ENCODE peak calls at places on chromosomes 16 and 17, in ten cellular contexts. Z is type B pancreatic cell, B is GM23338, Q is progenitor cell of endocrine pancreas, J is gastrocnemius medialis, U is AG09319, N is mesothelial cell of epicardium, H is omental fat pad, X is A549, W is body of pancreas. A is an unnamed sample.

GRCh38 chr16:3459401-3460090 is 16.1 kb downstream of the NAA60 start:
- DNase-seq in Z (no peak), B (peak), Q (no peak), J (no peak), U (no peak), N (no peak), H (no peak), X (no peak), W (no peak), A (no peak)

GRCh38 chr16:3458852-3459361 is 15.4 kb downstream of the NAA60 start:
- DNase-seq in Z (no peak), B (no peak), Q (no peak), J (no peak), U (no peak), N (no peak), H (no peak), X (peak), W (peak), A (no peak)

GRCh38 chr16:2592786-2593185 is 55.0 kb downstream of the PDPK1 start:
- DNase-seq in Z (no peak), B (no peak), Q (no peak), J (peak), U (no peak), N (no peak), H (no peak), X (no peak), W (peak), A (no peak)

GRCh38 chr17:73286863-73287296 is 24.9 kb downstream of the CDC42EP4 start:
- DNase-seq in Z (no peak), B (no peak), Q (no peak), J (no peak), U (no peak), N (no peak), H (no peak), X (no peak), W (no peak), A (no peak)

GRCh38 chr16:88570691-88571092 is 489 bp downstream of the ZC3H18 start:
- DNase-seq in Z (no peak), B (peak), Q (no peak), J (no peak), U (no peak), N (no peak), H (no peak), X (no peak), W (no peak), A (no peak)

GRCh38 chr16:58306327-58306726 is 11.5 kb upstream of the PRSS54 start:
- DNase-seq in Z (no peak), B (peak), Q (no peak), J (no peak), U (peak), N (no peak), H (no peak), X (peak), W (no peak), A (no peak)

GRCh38 chr17:39809221-39809620 is 54.9 kb downstream of the IKZF3 start:
- DNase-seq in Z (no peak), B (no peak), Q (no peak), J (no peak), U (no peak), N (no peak), H (no peak), X (no peak), W (no peak), A (no peak)

GRCh38 chr16:56748826-56749225 is 18.9 kb downstream of the NUP93 start:
- DNase-seq in Z (no peak), B (no peak), Q (no peak), J (no peak), U (no peak), N (no peak), H (no peak), X (no peak), W (no peak), A (no peak)

GRCh38 chr17:27960183-27960589 is 67.0 kb upstream of the LYRM9 start:
- DNase-seq in Z (no peak), B (no peak), Q (no peak), J (no peak), U (no peak), N (no peak), H (no peak), X (no peak), W (no peak), A (no peak)

GRCh38 chr16:3575491-3575890 is 1.7 kb downstream of the NLRC3 start:
- DNase-seq in Z (no peak), B (no peak), Q (no peak), J (no peak), U (no peak), N (no peak), H (no peak), X (no peak), W (no peak), A (no peak)

GRCh38 chr17:50352693-50353599 is 7.0 kb downstream of the XYLT2 start:
- DNase-seq in Z (no peak), B (no peak), Q (no peak), J (no peak), U (no peak), N (no peak), H (no peak), X (no peak), W (no peak), A (no peak)

GRCh38 chr17:12545877-12546513 is 119.7 kb upstream of the MYOCD start:
- DNase-seq in Z (no peak), B (peak), Q (no peak), J (no peak), U (no peak), N (no peak), H (no peak), X (peak), W (peak), A (no peak)

GRCh38 chr17:48642059-48642842 is 16.1 kb upstream of the HOXB9 start:
- DNase-seq in Z (no peak), B (peak), Q (no peak), J (no peak), U (no peak), N (no peak), H (no peak), X (peak), W (no peak), A (no peak)

GRCh38 chr17:2107506-2107905 is 52.6 kb downstream of the HIC1 start:
- DNase-seq in Z (no peak), B (no peak), Q (no peak), J (no peak), U (no peak), N (no peak), H (no peak), X (no peak), W (no peak), A (no peak)

GRCh38 chr17:58231644-58232043 is 6.7 kb upstream of the LPO start:
- DNase-seq in Z (no peak), B (no peak), Q (no peak), J (no peak), U (no peak), N (no peak), H (no peak), X (no peak), W (no peak), A (no peak)

GRCh38 chr17:44977740-44978584 is 9.9 kb upstream of the C1QL1 start:
- DNase-seq in Z (no peak), B (no peak), Q (no peak), J (no peak), U (no peak), N (no peak), H (no peak), X (no peak), W (no peak), A (no peak)

GRCh38 chr17:49438885-49439284 is 24.2 kb upstream of the PHB1 start:
- DNase-seq in Z (no peak), B (peak), Q (no peak), J (no peak), U (no peak), N (no peak), H (no peak), X (no peak), W (no peak), A (no peak)

GRCh38 chr16:31458835-31459721 is at the start of gene ARMC5:
- DNase-seq in Z (peak), B (peak), Q (peak), J (peak), U (peak), N (peak), H (peak), X (peak), W (peak), A (peak)

GRCh38 chr16:90020838-90021382 is 1.7 kb upstream of the DBNDD1 start:
- DNase-seq in Z (no peak), B (no peak), Q (no peak), J (no peak), U (no peak), N (no peak), H (no peak), X (no peak), W (no peak), A (no peak)

GRCh38 chr16:969508-970378 is 1.0 kb downstream of the LMF1 start:
- DNase-seq in Z (peak), B (peak), Q (no peak), J (no peak), U (no peak), N (no peak), H (no peak), X (no peak), W (peak), A (no peak)

GRCh38 chr17:51435171-51435552 is 174.8 kb downstream of the UTP18 start:
- DNase-seq in Z (no peak), B (no peak), Q (no peak), J (no peak), U (no peak), N (no peak), H (no peak), X (no peak), W (no peak), A (no peak)

GRCh38 chr16:30934827-30935557 is 11.6 kb downstream of the FBXL19 start:
- DNase-seq in Z (no peak), B (peak), Q (no peak), J (no peak), U (no peak), N (no peak), H (no peak), X (peak), W (peak), A (no peak)

GRCh38 chr17:38705803-38706624 is 941 bp downstream of the MLLT6 start:
- DNase-seq in Z (no peak), B (peak), Q (peak), J (no peak), U (no peak), N (no peak), H (no peak), X (peak), W (peak), A (no peak)

GRCh38 chr17:41575336-41575735 is 3.5 kb upstream of the KRT9 start:
- DNase-seq in Z (no peak), B (no peak), Q (no peak), J (no peak), U (no peak), N (no peak), H (no peak), X (no peak), W (no peak), A (no peak)

GRCh38 chr16:14070877-14071575 is at the start of gene MRTFB:
- DNase-seq in Z (peak), B (peak), Q (peak), J (peak), U (no peak), N (peak), H (peak), X (peak), W (peak), A (peak)

GRCh38 chr17:39979021-39979660 is 1.5 kb upstream of the PSMD3 start:
- DNase-seq in Z (no peak), B (no peak), Q (no peak), J (no peak), U (peak), N (no peak), H (no peak), X (peak), W (no peak), A (no peak)

GRCh38 chr17:9971991-9972390 is 66.9 kb upstream of the RCVRN start:
- DNase-seq in Z (no peak), B (no peak), Q (no peak), J (no peak), U (peak), N (no peak), H (no peak), X (peak), W (peak), A (no peak)

GRCh38 chr16:56617212-56618085 is 8.1 kb upstream of the MT1E start:
- DNase-seq in Z (no peak), B (peak), Q (peak), J (peak), U (no peak), N (no peak), H (no peak), X (no peak), W (peak), A (no peak)

GRCh38 chr17:73815474-73815873 is 171.2 kb upstream of the SDK2 start:
- DNase-seq in Z (no peak), B (peak), Q (no peak), J (no peak), U (no peak), N (no peak), H (no peak), X (no peak), W (no peak), A (no peak)

GRCh38 chr16:30491744-30492308 is 19.3 kb downstream of the ITGAL start:
- DNase-seq in Z (no peak), B (no peak), Q (no peak), J (no peak), U (peak), N (no peak), H (no peak), X (peak), W (peak), A (no peak)

GRCh38 chr17:21291862-21292261 is 7.4 kb downstream of the MAP2K3 start:
- DNase-seq in Z (no peak), B (no peak), Q (no peak), J (no peak), U (no peak), N (no peak), H (no peak), X (no peak), W (no peak), A (no peak)

GRCh38 chr16:88687676-88688012 is 1.3 kb upstream of the SNAI3 start:
- DNase-seq in Z (no peak), B (no peak), Q (no peak), J (no peak), U (no peak), N (no peak), H (no peak), X (no peak), W (no peak), A (no peak)

GRCh38 chr16:982152-983043 is 828 bp downstream of the SOX8 start:
- DNase-seq in Z (no peak), B (peak), Q (no peak), J (no peak), U (no peak), N (no peak), H (no peak), X (peak), W (no peak), A (no peak)

GRCh38 chr17:79833110-79833450 is 6.2 kb downstream of the CBX4 start:
- DNase-seq in Z (no peak), B (no peak), Q (no peak), J (no peak), U (no peak), N (no peak), H (no peak), X (no peak), W (no peak), A (no peak)

GRCh38 chr17:4895676-4896331 is 3.5 kb upstream of the C17orf107 start:
- DNase-seq in Z (no peak), B (peak), Q (no peak), J (no peak), U (no peak), N (no peak), H (no peak), X (no peak), W (no peak), A (no peak)

GRCh38 chr17:4897198-4897657 is 2.1 kb upstream of the C17orf107 start:
- DNase-seq in Z (no peak), B (no peak), Q (no peak), J (no peak), U (no peak), N (no peak), H (no peak), X (no peak), W (no peak), A (no peak)

GRCh38 chr17:4897785-4898184 is 1.6 kb upstream of the C17orf107 start:
- DNase-seq in Z (no peak), B (no peak), Q (no peak), J (no peak), U (no peak), N (no peak), H (no peak), X (no peak), W (no peak), A (no peak)

GRCh38 chr17:4895121-4895520 is 4.2 kb upstream of the C17orf107 start:
- DNase-seq in Z (no peak), B (no peak), Q (no peak), J (no peak), U (no peak), N (no peak), H (no peak), X (no peak), W (no peak), A (no peak)

DNA sequence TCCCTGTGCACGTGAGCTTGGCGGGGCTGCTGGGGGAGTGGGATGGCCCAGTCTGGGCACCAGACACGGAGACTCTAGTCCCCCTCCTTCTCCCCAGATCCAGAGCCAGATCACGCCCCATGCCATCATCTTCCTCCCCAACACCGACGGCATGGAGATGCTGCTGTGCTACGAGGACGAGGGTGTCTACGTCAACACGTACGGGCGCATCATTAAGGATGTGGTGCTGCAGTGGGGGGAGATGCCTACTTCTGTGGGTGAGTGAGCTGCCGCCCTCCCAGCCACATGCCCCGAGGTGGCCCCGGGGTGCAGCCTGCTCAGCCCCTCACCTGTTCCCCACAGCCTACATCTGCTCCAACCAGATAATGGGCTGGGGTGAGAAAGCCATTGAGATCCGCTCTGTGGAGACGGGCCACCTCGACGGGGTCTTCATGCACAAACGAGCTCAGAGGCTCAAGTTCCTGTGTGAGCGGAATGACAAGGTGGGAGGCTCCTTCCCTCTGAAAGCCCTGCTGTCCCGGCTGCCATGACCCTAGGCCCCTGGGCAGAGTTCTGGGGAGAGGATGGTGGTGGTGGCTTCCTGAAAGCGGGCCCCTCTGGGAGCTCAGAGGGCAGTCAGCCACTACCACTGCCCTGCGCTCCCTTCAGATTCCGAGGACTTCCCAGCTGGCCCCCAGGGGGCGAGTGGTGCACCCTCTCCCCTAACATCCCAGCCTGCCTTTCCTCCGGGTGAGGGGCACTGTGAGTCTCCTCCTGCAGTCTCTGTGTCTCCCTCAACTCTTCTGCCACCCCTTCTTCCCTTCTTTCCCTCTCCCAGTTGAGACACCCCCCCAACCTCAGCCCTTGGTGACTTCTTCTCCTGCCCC is 2.8 kb upstream of the C17orf107 start:
- DNase-seq in Z (no peak), B (no peak), Q (no peak), J (no peak), U (no peak), N (no peak), H (no peak), X (no peak), W (no peak), A (no peak)
- TF ChIP-seq CTCF in Z (no peak), B (no peak), Q (no peak), J (no peak), U (no peak), N (no peak), H (no peak), X (no peak), W (no peak), A (no peak)

DNA sequence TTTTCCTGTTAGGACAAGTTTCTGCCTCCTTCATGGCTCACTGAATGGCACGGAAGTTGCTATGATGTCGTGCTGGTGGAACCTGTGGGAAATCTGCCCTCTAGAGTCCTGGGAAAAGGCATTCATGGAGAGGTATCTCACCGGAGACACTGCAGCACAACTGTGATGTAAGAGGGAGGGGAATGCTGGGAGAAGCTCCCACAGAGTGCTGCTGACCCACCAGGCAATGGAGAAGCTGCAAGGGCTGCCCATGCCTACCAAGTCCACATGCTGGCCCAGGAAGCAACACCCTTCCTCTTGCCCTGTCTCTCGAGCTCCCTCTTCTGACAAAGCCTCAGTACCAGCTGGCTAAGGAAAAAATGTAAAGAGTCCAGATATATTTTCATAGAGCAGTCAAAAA is 45.2 kb upstream of the SLC5A11 start:
- DNase-seq in Z (no peak), B (peak), Q (no peak), J (no peak), U (no peak), N (no peak), H (no peak), X (peak), W (no peak), A (no peak)
- TF ChIP-seq CTCF in Z (no peak), B (peak), Q (no peak), J (no peak), U (peak), N (no peak), H (no peak), X (peak), W (no peak), A (peak)

GRCh38 chr17:42979511-42980273 is at the start of gene PTGES3L:
- DNase-seq in Z (no peak), B (peak), Q (peak), J (peak), U (no peak), N (no peak), H (no peak), X (peak), W (peak), A (no peak)
- TF ChIP-seq CTCF in Z (no peak), B (no peak), Q (no peak), J (no peak), U (no peak), N (no peak), H (no peak), X (no peak), W (no peak), A (no peak)

DNA sequence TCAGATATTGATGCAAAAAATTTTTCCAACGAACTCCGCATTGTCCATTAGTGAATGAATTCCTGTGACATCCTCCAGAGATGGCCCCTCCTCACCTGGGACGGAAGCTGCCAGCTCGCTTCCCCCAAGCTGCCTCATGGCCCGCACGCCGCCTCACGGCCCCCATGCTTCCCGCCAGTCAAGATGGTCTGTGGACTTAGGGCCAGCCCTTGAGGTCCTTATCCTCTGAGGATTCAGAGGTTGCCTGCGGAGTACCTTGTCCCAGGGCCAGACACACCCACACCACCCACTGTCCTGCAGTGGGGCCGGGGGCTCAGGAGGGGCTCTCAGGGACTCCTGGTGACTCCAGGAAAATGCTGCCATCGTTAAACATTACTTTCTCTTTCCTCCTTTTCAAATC is 73.6 kb downstream of the SEC14L1 start:
- DNase-seq in Z (no peak), B (no peak), Q (no peak), J (no peak), U (no peak), N (no peak), H (no peak), X (no peak), W (no peak), A (no peak)
- TF ChIP-seq CTCF in Z (no peak), B (no peak), Q (no peak), J (no peak), U (no peak), N (no peak), H (no peak), X (no peak), W (no peak), A (no peak)

DNA sequence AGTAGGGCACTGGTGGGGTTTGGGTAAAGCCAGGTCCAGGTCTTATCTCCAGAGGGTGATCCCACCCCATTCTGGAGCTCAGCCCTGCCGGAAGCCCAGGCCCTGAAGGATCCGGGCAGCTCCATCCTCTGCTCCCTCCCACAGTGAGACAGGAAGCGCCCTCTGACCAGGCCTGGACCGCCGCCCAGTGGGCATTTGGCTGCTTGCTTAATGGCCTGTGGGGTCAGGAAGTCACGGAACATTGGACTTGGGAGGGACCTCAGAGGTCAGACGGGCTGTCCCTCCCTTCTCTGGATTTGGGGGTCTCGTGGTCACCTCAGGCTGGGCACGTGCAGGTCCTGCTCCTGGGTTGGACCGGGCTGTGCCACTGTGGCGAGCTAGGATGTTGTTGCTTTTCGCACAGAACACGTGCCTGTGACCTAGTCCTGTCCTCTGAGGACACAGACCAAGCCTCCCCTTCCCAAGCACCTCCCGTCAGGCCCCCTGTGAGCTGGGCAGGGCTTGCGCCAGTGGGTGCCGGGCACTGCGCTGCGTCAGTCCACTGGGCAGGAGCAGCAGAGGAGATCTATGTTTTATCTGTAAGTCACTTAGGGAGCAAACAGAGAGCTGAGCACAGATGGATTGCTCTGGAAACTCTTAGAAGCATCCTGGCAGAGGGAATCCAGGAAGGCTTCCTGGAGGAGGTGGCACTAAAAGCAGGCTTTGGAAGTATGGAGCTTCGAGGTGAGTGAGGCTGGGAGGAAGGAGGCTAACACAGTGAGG is 49.4 kb upstream of the GSE1 start:
- DNase-seq in Z (no peak), B (no peak), Q (no peak), J (no peak), U (no peak), N (no peak), H (no peak), X (peak), W (peak), A (no peak)
- TF ChIP-seq CTCF in Z (peak), B (no peak), Q (no peak), J (no peak), U (no peak), N (no peak), H (no peak), X (peak), W (no peak), A (peak)

A was measured in osteocyte.